ENCODE peak calls at places on chromosome 17, in eight cellular contexts. M is PC-3, E is H1, K is keratinocyte, F is DND-41, V is H9, Z is osteoblast, R is MM.1S. L is an unnamed sample.

GRCh38 chr17:72569193-72569946 is 448.6 kb downstream of the SOX9 start:
- DNase-seq in E (no peak), F (no peak), Z (no peak), R (no peak), M (no peak), K (no peak), V (no peak), L (no peak)

GRCh38 chr17:4953461-4953961 is 2.6 kb downstream of the ENO3 start:
- DNase-seq in R (no peak), F (no peak), M (no peak), V (no peak), K (no peak), E (no peak), Z (peak; percentile 99), L (no peak)

GRCh38 chr17:64252831-64253230 is 10.2 kb downstream of the TEX2 start:
- DNase-seq in R (no peak), K (no peak), F (no peak), E (no peak), M (no peak), Z (no peak), V (no peak), L (peak; percentile 29)

GRCh38 chr17:82913304-82914043 is 73.7 kb upstream of the ZNF750 start:
- DNase-seq in F (no peak), E (no peak), K (no peak), Z (peak; percentile 78), V (no peak), R (no peak), M (peak; percentile 40), L (no peak)

GRCh38 chr17:72560303-72561247 is 439.8 kb downstream of the SOX9 start:
- DNase-seq in E (peak; percentile 82), R (peak; percentile 52), F (peak; percentile 62), M (peak; percentile 92), Z (peak; percentile 89), V (peak; percentile 86), K (no peak), L (no peak)

GRCh38 chr17:2690165-2691068 is 21.1 kb downstream of the CLUH start:
- DNase-seq in M (no peak), Z (peak; percentile 93), V (peak; percentile 44), R (no peak), F (no peak), E (no peak), K (no peak), L (no peak)

GRCh38 chr17:79388556-79389295 is 222.1 kb downstream of the RBFOX3 start:
- DNase-seq in F (peak; percentile 36), V (peak; percentile 90), M (peak; percentile 74), K (no peak), Z (peak; percentile 96), E (peak; percentile 82), R (peak; percentile 54), L (peak; percentile 31)

GRCh38 chr17:41265078-41265477 is at the start of gene KRTAP9-6:
- DNase-seq in M (no peak), K (no peak), F (no peak), R (no peak), E (no peak), V (no peak), Z (no peak), L (no peak)

GRCh38 chr17:2502911-2503580 is 8.6 kb downstream of the METTL16 start:
- DNase-seq in V (no peak), M (no peak), F (no peak), E (no peak), R (no peak), Z (no peak), K (no peak), L (no peak)

GRCh38 chr17:69254187-69254586 is 25.6 kb upstream of the ABCA10 start:
- DNase-seq in F (no peak), V (no peak), Z (no peak), K (no peak), M (no peak), R (no peak), E (no peak), L (no peak)

GRCh38 chr17:42133461-42134041 is 10.9 kb downstream of the HSPB9 start:
- DNase-seq in K (no peak), E (no peak), R (peak; percentile 85), F (peak; percentile 68), M (no peak), V (no peak), Z (peak; percentile 77), L (peak; percentile 19)

GRCh38 chr17:76427457-76428231 is 25.3 kb downstream of the UBE2O start:
- DNase-seq in E (no peak), M (no peak), K (no peak), R (no peak), F (no peak), Z (no peak), V (no peak), L (no peak)

GRCh38 chr17:28944862-28945741 is 6.2 kb downstream of the PHF12 start:
- DNase-seq in K (no peak), E (no peak), R (no peak), F (no peak), M (peak; percentile 29), V (no peak), Z (peak; percentile 60), L (peak; percentile 29)

GRCh38 chr17:44916059-44916780 is 920 bp upstream of the GFAP start:
- DNase-seq in V (no peak), R (no peak), Z (peak; percentile 88), K (no peak), M (no peak), E (no peak), F (no peak), L (no peak)

GRCh38 chr17:14792751-14793150 is 472.4 kb downstream of the PMP22 start:
- DNase-seq in F (no peak), E (no peak), Z (no peak), K (no peak), M (peak; percentile 20), V (no peak), R (no peak), L (peak; percentile 78)

GRCh38 chr17:38715216-38715943 is 10.3 kb downstream of the MLLT6 start:
- DNase-seq in K (no peak), R (no peak), F (no peak), Z (peak; percentile 29), V (no peak), E (no peak), M (no peak), L (no peak)

DNA sequence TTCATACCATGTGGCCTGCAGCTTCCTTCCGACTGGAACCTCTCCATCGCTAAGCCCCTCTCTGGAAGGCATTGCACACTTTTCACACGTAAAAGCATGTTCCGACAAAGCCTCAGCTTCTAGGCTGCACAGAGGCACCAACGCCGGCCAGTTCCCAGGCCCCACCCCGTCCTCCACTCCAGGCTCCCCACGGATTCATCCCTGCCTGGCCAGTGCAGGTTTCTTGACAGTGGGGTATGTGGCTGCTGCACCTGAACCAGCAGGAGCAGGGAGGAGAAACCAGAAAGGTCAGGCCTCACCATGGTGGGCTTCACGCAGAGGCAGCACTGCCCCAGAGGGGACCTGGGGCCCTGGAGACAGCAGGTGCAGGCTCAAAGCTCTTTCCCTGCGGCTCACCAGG is 14.2 kb downstream of the TIMM22 start:
- DNase-seq in F (no peak), R (no peak), M (no peak), E (no peak), K (no peak), V (no peak), Z (peak; percentile 67), L (no peak)
- H2AFZ ChIP-seq in F (no peak overlapping the region), R (no peak overlapping the region), M (no peak overlapping the region), E (no peak overlapping the region), K (no peak overlapping the region), V (no peak overlapping the region), Z (no peak overlapping the region), L (no peak overlapping the region)

DNA sequence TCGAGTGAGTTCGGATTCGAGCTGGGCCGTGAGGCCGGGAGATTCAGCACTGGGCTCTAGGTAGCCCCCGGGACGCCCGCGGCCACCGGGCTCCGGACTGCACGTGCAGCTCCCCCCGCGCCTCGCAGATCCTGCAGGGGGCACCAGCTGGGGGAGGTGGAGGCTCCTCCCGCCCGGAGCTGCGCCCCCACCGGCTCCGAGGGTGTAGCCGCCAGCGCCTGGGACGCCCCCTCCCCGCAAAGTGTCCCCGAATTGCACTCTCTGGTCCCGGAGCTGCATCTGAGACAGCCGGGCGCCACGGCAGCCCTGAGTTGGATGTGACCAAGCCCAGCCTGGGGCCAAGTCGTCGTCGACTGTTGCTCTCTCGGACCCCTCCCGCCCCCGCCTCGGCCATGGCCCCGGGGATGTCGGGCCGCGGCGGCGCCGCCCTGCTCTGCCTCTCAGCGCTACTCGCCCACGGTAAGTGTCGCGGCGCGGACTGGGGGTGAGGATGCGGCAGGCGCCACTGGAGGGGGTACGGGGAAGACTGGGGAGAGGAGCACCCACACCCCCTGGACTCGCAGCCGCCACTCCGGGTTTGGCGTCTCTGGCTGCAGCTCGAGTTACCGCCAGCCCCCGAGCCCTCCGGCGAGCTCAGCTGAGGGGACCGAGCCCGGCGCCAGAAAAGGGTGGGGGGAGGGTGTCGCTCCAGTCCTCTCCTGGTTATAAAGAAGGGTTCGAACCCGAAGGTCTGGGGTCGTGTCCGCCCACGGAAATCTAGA is 1.5 kb downstream of the TMEM132E start:
- DNase-seq in K (no peak), V (peak; percentile 57), M (no peak), Z (peak; percentile 84), F (no peak), E (peak; percentile 69), R (no peak), L (no peak)
- TF ChIP-seq CTCF in K (no peak), V (peak; percentile 44), M (no peak), Z (no peak), F (no peak), E (no peak), R (no peak), L (no peak)

GRCh38 chr17:7833795-7834553 is at the start of gene KDM6B:
- DNase-seq in V (peak; percentile 97), R (peak; percentile 90), F (peak; percentile 85), Z (peak; percentile 98), E (peak; percentile 92), K (no peak), M (peak; percentile 83), L (peak; percentile 88)

GRCh38 chr17:7835818-7836595 is 2.0 kb downstream of the KDM6B start:
- DNase-seq in V (no peak), K (no peak), F (peak; percentile 50), R (no peak), M (peak; percentile 34), Z (no peak), E (peak; percentile 88), L (peak; percentile 70)

GRCh38 chr17:7834554-7834890 is 505 bp downstream of the KDM6B start:
- DNase-seq in Z (no peak), K (no peak), F (no peak), V (peak; percentile 73), E (no peak), M (no peak), R (peak; percentile 42), L (peak; percentile 58)

GRCh38 chr17:7836596-7837374 is 2.8 kb downstream of the KDM6B start:
- DNase-seq in V (peak; percentile 100), M (peak; percentile 83), Z (peak; percentile 98), E (peak; percentile 95), F (peak; percentile 84), R (peak; percentile 58), K (no peak), L (peak; percentile 85)

GRCh38 chr17:7834891-7835817 is 1.1 kb downstream of the KDM6B start:
- DNase-seq in R (peak; percentile 90), V (peak; percentile 100), M (peak; percentile 97), E (peak; percentile 89), Z (peak; percentile 99), K (peak; percentile 90), F (peak; percentile 98), L (peak; percentile 98)
- H2AFZ ChIP-seq in R (peak overlapping the region; percentile 95), V (no peak overlapping the region), M (peak overlapping the region; percentile 83), E (no peak overlapping the region), Z (peak overlapping the region; percentile 56), K (peak overlapping the region; percentile 80), F (peak overlapping the region; percentile 71), L (peak overlapping the region; percentile 94)

DNA sequence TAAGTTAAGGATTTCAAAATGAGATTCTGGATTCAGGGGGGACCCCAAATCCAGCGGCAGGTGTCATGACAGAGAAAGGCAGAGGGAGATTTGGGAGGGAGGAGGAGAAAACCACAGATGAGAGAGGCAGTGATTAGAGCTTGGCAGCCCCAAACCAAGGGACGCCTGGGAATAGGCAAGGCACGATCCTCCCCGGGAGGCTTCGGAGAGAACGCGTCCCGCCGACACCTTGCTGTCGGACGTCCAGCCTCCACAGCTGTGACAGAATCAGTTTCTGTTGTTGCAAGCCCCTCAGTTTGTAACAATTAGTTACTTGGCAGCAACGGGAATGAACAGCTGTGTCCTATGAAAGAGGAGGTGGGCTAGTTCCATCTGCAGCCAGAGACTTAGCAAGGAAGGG is 110.6 kb upstream of the SDK2 start:
- DNase-seq in Z (peak; percentile 29), F (no peak), K (no peak), M (no peak), R (no peak), E (no peak), V (no peak), L (no peak)
- TF ChIP-seq CTCF in Z (no peak), F (no peak), K (no peak), M (no peak), R (no peak), E (no peak), V (no peak), L (no peak)